ENCODE peak calls at places on chromosomes 2 and 18, in ten cellular contexts. Z is CD4-positive, alpha-beta T cell; B is astrocyte of the cerebellum; L is uterus; R is A172; S is B cell; T is neural progenitor cell; N is EL; W is amniotic stem cell; I is T follicular helper cell. M is an unnamed sample.

GRCh38 chr18:40577255-40577654 is 1377.8 kb upstream of the PIK3C3 start:
- DNase-seq in Z (no peak), B (no peak), L (no peak), R (peak; percentile 46), S (no peak), T (no peak), N (no peak), W (no peak), I (no peak), M (no peak)

GRCh38 chr2:230706053-230706498 is 6.6 kb upstream of the CAB39 start:
- DNase-seq in Z (no peak), B (no peak), L (no peak), R (no peak), S (no peak), T (no peak), N (no peak), W (no peak), I (no peak), M (no peak)

GRCh38 chr2:193267496-193268002 is 1072.8 kb upstream of the TMEFF2 start:
- DNase-seq in Z (no peak), B (no peak), L (no peak), R (no peak), S (no peak), T (no peak), N (no peak), W (peak; percentile 3), I (no peak), M (no peak)

GRCh38 chr2:196234672-196235071 is 63.3 kb upstream of the STK17B start:
- DNase-seq in Z (peak; percentile 17), B (peak; percentile 89), L (no peak), R (peak; percentile 43), S (no peak), T (no peak), N (peak; percentile 91), W (peak; percentile 78), I (no peak), M (no peak)

GRCh38 chr2:237931205-237931721 is 35.6 kb upstream of the UBE2F start:
- DNase-seq in Z (no peak), B (no peak), L (no peak), R (no peak), S (no peak), T (no peak), N (peak; percentile 25), W (peak; percentile 49), I (no peak), M (no peak)

GRCh38 chr2:211652366-211652765 is 886.2 kb downstream of the ERBB4 start:
- DNase-seq in Z (no peak), B (no peak), L (no peak), R (no peak), S (no peak), T (no peak), N (no peak), W (no peak), I (no peak), M (no peak)

GRCh38 chr18:37532917-37533316 is 32.7 kb downstream of the CELF4 start:
- DNase-seq in Z (no peak), B (no peak), L (no peak), R (no peak), S (no peak), T (no peak), N (no peak), W (no peak), I (no peak), M (no peak)

GRCh38 chr2:173412628-173413027 is 58.0 kb downstream of the CDCA7 start:
- DNase-seq in Z (no peak), B (no peak), L (no peak), R (no peak), S (no peak), T (no peak), N (no peak), W (no peak), I (no peak), M (no peak)

GRCh38 chr2:110866496-110866895 is 134.1 kb downstream of the ACOXL start:
- DNase-seq in Z (no peak), B (no peak), L (no peak), R (no peak), S (no peak), T (peak; percentile 31), N (no peak), W (no peak), I (no peak), M (no peak)

GRCh38 chr2:217622205-217622621 is 380.6 kb downstream of the TNS1 start:
- DNase-seq in Z (no peak), B (peak; percentile 4), L (peak; percentile 29), R (peak; percentile 36), S (no peak), T (peak; percentile 81), N (peak; percentile 65), W (no peak), I (no peak), M (no peak)

GRCh38 chr2:69175795-69176715 is 163.1 kb downstream of the ANTXR1 start:
- DNase-seq in Z (no peak), B (no peak), L (no peak), R (no peak), S (no peak), T (no peak), N (no peak), W (no peak), I (no peak), M (no peak)

GRCh38 chr2:143581134-143581533 is 451.9 kb downstream of the ARHGAP15 start:
- DNase-seq in Z (no peak), B (no peak), L (no peak), R (no peak), S (no peak), T (no peak), N (no peak), W (no peak), I (no peak), M (no peak)

GRCh38 chr2:109247340-109247739 is 118.3 kb downstream of the SH3RF3 start:
- DNase-seq in Z (no peak), B (no peak), L (no peak), R (no peak), S (no peak), T (no peak), N (no peak), W (no peak), I (no peak), M (no peak)

GRCh38 chr2:241673797-241674725 is 12.6 kb downstream of the DTYMK start:
- DNase-seq in Z (no peak), B (peak; percentile 50), L (no peak), R (peak; percentile 49), S (no peak), T (no peak), N (peak; percentile 21), W (no peak), I (no peak), M (no peak)

GRCh38 chr2:48601349-48601748 is 16.3 kb upstream of the GTF2A1L start:
- DNase-seq in Z (no peak), B (no peak), L (no peak), R (peak; percentile 23), S (no peak), T (peak; percentile 60), N (peak; percentile 15), W (peak; percentile 1), I (no peak), M (peak; percentile 8)

GRCh38 chr2:88187038-88187676 is 17.0 kb downstream of the THNSL2 start:
- DNase-seq in Z (peak; percentile 23), B (peak; percentile 16), L (no peak), R (peak; percentile 60), S (peak; percentile 40), T (peak; percentile 91), N (peak; percentile 50), W (no peak), I (no peak), M (peak; percentile 19)

GRCh38 chr18:54193786-54194185 is 30.7 kb downstream of the MBD2 start:
- DNase-seq in Z (no peak), B (no peak), L (no peak), R (no peak), S (no peak), T (no peak), N (no peak), W (no peak), I (no peak), M (no peak)

GRCh38 chr2:237160271-237160934 is 74.7 kb downstream of the COPS8 start:
- DNase-seq in Z (no peak), B (no peak), L (no peak), R (no peak), S (no peak), T (no peak), N (no peak), W (no peak), I (no peak), M (peak; percentile 62)

GRCh38 chr2:172339431-172340010 is 87.9 kb upstream of the ITGA6 start:
- DNase-seq in Z (no peak), B (no peak), L (no peak), R (peak; percentile 18), S (no peak), T (peak; percentile 6), N (no peak), W (no peak), I (no peak), M (no peak)

GRCh38 chr2:229270551-229271410 is at the start of gene PID1:
- DNase-seq in Z (no peak), B (peak; percentile 44), L (peak; percentile 41), R (no peak), S (no peak), T (peak; percentile 88), N (peak; percentile 56), W (no peak), I (no peak), M (no peak)

GRCh38 chr2:181658444-181658843 is 1.5 kb upstream of the CERKL start:
- DNase-seq in Z (no peak), B (no peak), L (no peak), R (no peak), S (no peak), T (peak; percentile 51), N (no peak), W (no peak), I (no peak), M (no peak)

GRCh38 chr2:232132179-232132578 is 170.7 kb downstream of the DIS3L2 start:
- DNase-seq in Z (no peak), B (no peak), L (no peak), R (no peak), S (no peak), T (no peak), N (no peak), W (no peak), I (no peak), M (no peak)

GRCh38 chr2:234427081-234428058 is 69.5 kb downstream of the ARL4C start:
- DNase-seq in Z (peak; percentile 9), B (peak; percentile 79), L (no peak), R (peak; percentile 98), S (no peak), T (peak; percentile 78), N (peak; percentile 92), W (peak; percentile 43), I (no peak), M (peak; percentile 42)

GRCh38 chr18:3703732-3704176 is 253.8 kb downstream of the TGIF1 start:
- DNase-seq in Z (peak; percentile 1), B (peak; percentile 51), L (peak; percentile 58), R (peak; percentile 54), S (peak; percentile 14), T (peak; percentile 81), N (peak; percentile 71), W (no peak), I (no peak), M (peak; percentile 65)

GRCh38 chr2:74572178-74572925 is 17.8 kb downstream of the DOK1 start:
- DNase-seq in Z (no peak), B (no peak), L (no peak), R (no peak), S (no peak), T (no peak), N (no peak), W (no peak), I (no peak), M (no peak)

GRCh38 chr2:68726608-68727367 is 7.8 kb upstream of the ARHGAP25 start:
- DNase-seq in Z (peak; percentile 67), B (no peak), L (no peak), R (no peak), S (peak; percentile 86), T (no peak), N (no peak), W (no peak), I (peak; percentile 64), M (peak; percentile 94)